ENCODE peak calls at places on chromosome 4, in eight cellular contexts. R, D, T, M, W, Y, G and K are unnamed samples.

GRCh38 chr4:116358633-116359222 is 726.6 kb downstream of the TRAM1L1 start:
- DNase-seq in R (peak; percentile 75), D (peak; percentile 43), T (no peak), M (peak; percentile 65), W (peak; percentile 52), Y (no peak), G (peak; percentile 69), K (peak; percentile 86)

GRCh38 chr4:154807042-154807630 is 26.1 kb downstream of the RBM46 start:
- DNase-seq in R (no peak), D (peak; percentile 54), T (no peak), M (no peak), W (no peak), Y (no peak), G (no peak), K (no peak)

GRCh38 chr4:125316391-125316780 is 1.6 kb downstream of the FAT4 start:
- DNase-seq in R (peak; percentile 58), D (no peak), T (peak; percentile 32), M (peak; percentile 34), W (peak; percentile 51), Y (no peak), G (peak; percentile 26), K (peak; percentile 48)

GRCh38 chr4:152709675-152710438 is 30.1 kb upstream of the TMEM154 start:
- DNase-seq in R (no peak), D (no peak), T (no peak), M (peak; percentile 17), W (no peak), Y (no peak), G (no peak), K (peak; percentile 16)

GRCh38 chr4:141792164-141792563 is 155.8 kb downstream of the IL15 start:
- DNase-seq in R (no peak), D (no peak), T (no peak), M (no peak), W (no peak), Y (no peak), G (no peak), K (no peak)

GRCh38 chr4:8706221-8707044 is 113.9 kb downstream of the CPZ start:
- DNase-seq in R (peak; percentile 21), D (no peak), T (peak; percentile 7), M (no peak), W (peak; percentile 9), Y (no peak), G (no peak), K (no peak)

GRCh38 chr4:154616731-154617130 is 4.3 kb upstream of the FGG start:
- DNase-seq in R (no peak), D (no peak), T (no peak), M (no peak), W (no peak), Y (no peak), G (no peak), K (no peak)

GRCh38 chr4:188412499-188412898 is 273.3 kb downstream of the TRIML1 start:
- DNase-seq in R (no peak), D (no peak), T (no peak), M (no peak), W (no peak), Y (no peak), G (no peak), K (no peak)

GRCh38 chr4:170089743-170090666 is at the start of gene AADAT:
- DNase-seq in R (peak; percentile 96), D (peak; percentile 72), T (peak; percentile 79), M (peak; percentile 93), W (peak; percentile 67), Y (peak; percentile 7), G (peak; percentile 76), K (peak; percentile 96)

GRCh38 chr4:76305971-76306881 is at the start of gene STBD1:
- DNase-seq in R (peak; percentile 95), D (peak; percentile 49), T (peak; percentile 85), M (peak; percentile 96), W (peak; percentile 87), Y (peak; percentile 48), G (peak; percentile 92), K (peak; percentile 82)

GRCh38 chr4:160202802-160203201 is 1099.9 kb downstream of the RAPGEF2 start:
- DNase-seq in R (no peak), D (no peak), T (no peak), M (no peak), W (no peak), Y (no peak), G (no peak), K (no peak)

GRCh38 chr4:28948501-28948900 is 1771.7 kb upstream of the PCDH7 start:
- DNase-seq in R (no peak), D (peak; percentile 49), T (no peak), M (no peak), W (no peak), Y (no peak), G (no peak), K (no peak)

GRCh38 chr4:96455045-96455720 is 615.3 kb downstream of the PDHA2 start:
- DNase-seq in R (no peak), D (no peak), T (no peak), M (no peak), W (no peak), Y (no peak), G (no peak), K (no peak)

GRCh38 chr4:7960790-7961655 is 21.4 kb upstream of the AFAP1 start:
- DNase-seq in R (no peak), D (peak; percentile 100), T (no peak), M (peak; percentile 42), W (peak; percentile 65), Y (peak; percentile 46), G (no peak), K (no peak)

GRCh38 chr4:44740201-44740600 is 13.8 kb upstream of the GNPDA2 start:
- DNase-seq in R (no peak), D (no peak), T (no peak), M (no peak), W (no peak), Y (no peak), G (no peak), K (no peak)

DNA sequence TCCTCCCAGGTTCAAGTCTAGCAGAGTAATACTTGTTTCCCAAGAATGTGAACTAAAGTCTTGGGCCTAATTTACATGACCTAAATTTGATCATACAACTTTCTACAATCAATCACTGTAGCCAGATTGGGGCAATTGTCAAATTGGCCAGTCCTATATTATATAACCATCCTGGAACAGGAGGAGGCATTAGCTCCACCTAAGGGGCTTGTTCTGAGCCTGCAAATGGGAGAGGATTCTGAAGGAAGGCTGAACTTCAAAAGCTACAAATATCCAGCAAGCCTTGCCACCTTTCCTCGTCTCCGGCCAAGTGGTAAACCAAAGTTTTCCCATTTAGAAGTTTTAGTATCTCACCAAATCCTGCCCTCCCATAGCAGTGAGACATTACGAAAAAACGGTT is 1289.6 kb upstream of the TENM3 start:
- DNase-seq in R (no peak), D (peak; percentile 4), T (no peak), M (no peak), W (no peak), Y (no peak), G (no peak), K (peak; percentile 25)
- TF ChIP-seq CTCF in R (peak; percentile 40), D (peak; percentile 16), T (no peak), M (no peak), W (no peak), Y (no peak), G (no peak), K (peak; percentile 58)

GRCh38 chr4:186033027-186033426 is 35.9 kb upstream of the TLR3 start:
- DNase-seq in R (no peak), D (no peak), T (no peak), M (no peak), W (no peak), Y (no peak), G (no peak), K (no peak)

GRCh38 chr4:186029731-186030421 is 39.1 kb upstream of the TLR3 start:
- DNase-seq in R (peak; percentile 89), D (peak; percentile 5), T (peak; percentile 83), M (no peak), W (peak; percentile 86), Y (peak; percentile 54), G (peak; percentile 36), K (peak; percentile 46)

GRCh38 chr4:186030795-186031194 is 38.2 kb upstream of the TLR3 start:
- DNase-seq in R (no peak), D (no peak), T (no peak), M (no peak), W (no peak), Y (no peak), G (no peak), K (no peak)

GRCh38 chr4:186027405-186027804 is 41.6 kb upstream of the TLR3 start:
- DNase-seq in R (no peak), D (no peak), T (no peak), M (no peak), W (no peak), Y (no peak), G (peak; percentile 37), K (no peak)

GRCh38 chr4:186032259-186032658 is 36.7 kb upstream of the TLR3 start:
- DNase-seq in R (no peak), D (no peak), T (no peak), M (peak; percentile 29), W (no peak), Y (no peak), G (no peak), K (peak; percentile 56)
- H3K4me3 ChIP-seq in R (no peak overlapping the region), D (no peak overlapping the region), T (no peak overlapping the region), M (no peak overlapping the region), W (no peak overlapping the region), Y (no peak overlapping the region), G (no peak overlapping the region), K (no peak overlapping the region)

DNA sequence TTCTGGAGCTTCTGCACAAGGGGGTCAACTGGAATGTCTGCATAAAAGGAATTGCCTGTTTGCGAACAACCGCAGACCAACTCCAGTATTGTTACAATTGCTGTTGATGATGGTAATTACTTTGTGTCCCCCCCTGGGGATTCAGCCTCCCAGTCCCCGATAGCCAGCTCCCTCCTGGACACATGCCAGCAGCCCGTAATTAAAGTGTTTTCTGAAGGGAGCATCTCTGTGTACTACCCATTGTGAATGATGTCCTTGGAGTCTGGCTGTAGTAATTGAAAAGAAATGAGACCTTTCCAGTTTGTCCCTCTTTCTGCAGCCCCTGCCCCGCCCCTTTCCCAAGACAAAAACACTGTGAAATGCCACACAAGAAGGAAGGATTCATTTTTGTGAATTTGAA is 377.1 kb upstream of the LCORL start:
- DNase-seq in R (no peak), D (no peak), T (no peak), M (no peak), W (no peak), Y (no peak), G (no peak), K (no peak)
- H3K27ac ChIP-seq in R (no peak overlapping the region), D (no peak overlapping the region), T (no peak overlapping the region), M (no peak overlapping the region), W (no peak overlapping the region), Y (no peak overlapping the region), G (no peak overlapping the region), K (no peak overlapping the region)

GRCh38 chr4:182809417-182810102 is 107.6 kb downstream of the DCTD start:
- DNase-seq in R (no peak), D (no peak), T (no peak), M (no peak), W (no peak), Y (no peak), G (no peak), K (peak; percentile 70)
- TF ChIP-seq CTCF in R (no peak), D (peak; percentile 21), T (no peak), M (no peak), W (no peak), Y (no peak), G (no peak), K (peak; percentile 91)